ENCODE peak calls at places on chromosomes 2 and 18, in ten cellular contexts. K is sciatic nerve; W is activated naive CD8-positive, alpha-beta T cell treated with anti-CD3 and anti-CD28 coated beads, Interleukin-2, amount 10 ng/mL, durations not matched to agents 7 days and 5 days; L is activated CD4-positive, CD25-positive, alpha-beta regulatory T cell treated with anti-CD3 and anti-CD28 coated beads, Interleukin-2, amount 50 U/mL, for 24 hours; N is CD4-positive, alpha-beta T cell; Y is RWPE2; R is activated CD8-positive, alpha-beta T cell treated with anti-CD3 and anti-CD28 coated beads, Interleukin-2, amount 10 ng/mL, durations not matched to agents 7 days and 5 days; E is naive B cell; J is IMR-90; I is stimulated activated naive B cell treated with anti-CD40 and anti-IgM and Interleukin-4, amounts not matched to agents 10 μg/mL and 1 μg/mL and 100 μg/mL, for 72 hours. V is an unnamed sample.

GRCh38 chr18:3481696-3482210 is 31.8 kb downstream of the TGIF1 start:
- ATAC-seq in K (no peak), J (peak; percentile 94), L (no peak), W (no peak), I (peak; percentile 68), E (peak; percentile 69), Y (peak; percentile 51), R (peak; percentile 49), N (peak; percentile 63), V (peak; percentile 92)

GRCh38 chr2:46854260-46854659 is 61.3 kb downstream of the MCFD2 start:
- ATAC-seq in K (no peak), I (no peak), L (no peak), R (no peak), E (no peak), Y (no peak), W (no peak), N (no peak), J (no peak), V (no peak)

GRCh38 chr2:188974184-188974583 is at the start of gene COL3A1:
- ATAC-seq in L (no peak), Y (no peak), E (no peak), J (peak; percentile 49), R (no peak), W (no peak), K (peak; percentile 28), I (no peak), N (no peak), V (peak; percentile 32)

GRCh38 chr2:196725882-196726281 is 73.6 kb downstream of the GTF3C3 start:
- ATAC-seq in L (peak; percentile 38), I (no peak), Y (no peak), J (no peak), N (no peak), E (no peak), K (no peak), W (no peak), R (no peak), V (no peak)

GRCh38 chr2:122960727-122961641 is 1064.1 kb upstream of the CNTNAP5 start:
- ATAC-seq in E (no peak), Y (peak; percentile 98), R (no peak), L (no peak), I (no peak), N (no peak), K (no peak), W (no peak), J (no peak), V (no peak)

GRCh38 chr2:147525724-147526489 is 318.9 kb upstream of the ACVR2A start:
- ATAC-seq in K (no peak), Y (peak; percentile 74), W (peak; percentile 52), E (no peak), L (no peak), I (no peak), R (no peak), J (no peak), N (peak; percentile 44), V (no peak)

GRCh38 chr2:3523551-3524041 is 4.3 kb upstream of the ADI1 start:
- ATAC-seq in J (peak; percentile 3), Y (no peak), W (no peak), K (no peak), N (no peak), E (no peak), I (no peak), R (no peak), L (no peak), V (peak; percentile 17)

GRCh38 chr2:76194376-76194775 is 483.7 kb upstream of the GCFC2 start:
- ATAC-seq in N (no peak), W (no peak), Y (no peak), L (no peak), J (no peak), I (no peak), K (no peak), E (no peak), R (no peak), V (no peak)

GRCh38 chr2:240237609-240238151 is 97.2 kb upstream of the OTOS start:
- ATAC-seq in I (no peak), L (no peak), K (no peak), E (no peak), R (no peak), J (no peak), W (no peak), N (no peak), Y (peak; percentile 43), V (no peak)

GRCh38 chr2:11169333-11169732 is 14.1 kb downstream of the SLC66A3 start:
- ATAC-seq in I (no peak), W (no peak), N (no peak), E (no peak), K (no peak), Y (no peak), R (no peak), J (no peak), L (no peak), V (peak; percentile 44)

GRCh38 chr2:70686577-70687460 is 81.2 kb downstream of the ADD2 start:
- ATAC-seq in E (no peak), R (peak; percentile 69), Y (peak; percentile 81), K (no peak), N (no peak), J (peak; percentile 64), I (peak; percentile 87), W (peak; percentile 58), L (no peak), V (peak; percentile 95)

GRCh38 chr18:53698907-53699306 is 525.6 kb downstream of the MBD2 start:
- ATAC-seq in W (no peak), E (no peak), N (no peak), R (no peak), I (no peak), K (no peak), Y (peak; percentile 78), J (no peak), L (no peak), V (no peak)

GRCh38 chr2:138087761-138088602 is 123.7 kb downstream of the HNMT start:
- ATAC-seq in N (no peak), Y (no peak), I (no peak), W (no peak), K (no peak), E (no peak), R (no peak), J (no peak), L (no peak), V (peak; percentile 16)

V was measured in SK-N-SH treated with all-trans-retinoic acid at 6 μM for 48 hours.